ENCODE peak calls at places on chromosome 2, in seven cellular contexts. One of them, this sample, is unnamed.

GRCh38 chr2:172953970-172954852 is 121.4 kb upstream of the MAP3K20 start:
- DNase-seq in NCI-H2171 treated with DMSO at 0.1 percent for 48 hours: no peak
- DNase-seq in Daoy: no peak
- DNase-seq in epithelial cell of esophagus: peak; percentile 79
- DNase-seq in Calu3: no peak
- DNase-seq in LoVo: no peak
- DNase-seq in astrocyte of the spinal cord: no peak
- DNase-seq in this sample: no peak

GRCh38 chr2:219228026-219228744 is 1.3 kb downstream of the ATG9A start:
- DNase-seq in NCI-H2171 treated with DMSO at 0.1 percent for 48 hours: no peak
- DNase-seq in Daoy: no peak
- DNase-seq in epithelial cell of esophagus: peak; percentile 15
- DNase-seq in Calu3: no peak
- DNase-seq in LoVo: no peak
- DNase-seq in astrocyte of the spinal cord: no peak
- DNase-seq in this sample: no peak

GRCh38 chr2:227430644-227431043 is 41.3 kb upstream of the AGFG1 start:
- DNase-seq in NCI-H2171 treated with DMSO at 0.1 percent for 48 hours: no peak
- DNase-seq in Daoy: no peak
- DNase-seq in epithelial cell of esophagus: no peak
- DNase-seq in Calu3: no peak
- DNase-seq in LoVo: no peak
- DNase-seq in astrocyte of the spinal cord: no peak
- DNase-seq in this sample: no peak

GRCh38 chr2:224084266-224084892 is 45.3 kb upstream of the SERPINE2 start:
- DNase-seq in NCI-H2171 treated with DMSO at 0.1 percent for 48 hours: peak; percentile 3
- DNase-seq in Daoy: no peak
- DNase-seq in epithelial cell of esophagus: no peak
- DNase-seq in Calu3: no peak
- DNase-seq in LoVo: no peak
- DNase-seq in astrocyte of the spinal cord: no peak
- DNase-seq in this sample: no peak

GRCh38 chr2:10162586-10163497 is 40.3 kb downstream of the RRM2 start:
- DNase-seq in NCI-H2171 treated with DMSO at 0.1 percent for 48 hours: no peak
- DNase-seq in Daoy: no peak
- DNase-seq in epithelial cell of esophagus: no peak
- DNase-seq in Calu3: peak; percentile 23
- DNase-seq in LoVo: no peak
- DNase-seq in astrocyte of the spinal cord: no peak
- DNase-seq in this sample: peak; percentile 67

GRCh38 chr2:25402477-25402876 is 60.8 kb upstream of the DNMT3A start:
- DNase-seq in NCI-H2171 treated with DMSO at 0.1 percent for 48 hours: peak; percentile 27
- DNase-seq in Daoy: no peak
- DNase-seq in epithelial cell of esophagus: no peak
- DNase-seq in Calu3: no peak
- DNase-seq in LoVo: no peak
- DNase-seq in astrocyte of the spinal cord: no peak
- DNase-seq in this sample: no peak

GRCh38 chr2:48483506-48483905 is 46.4 kb upstream of the STON1 start:
- DNase-seq in NCI-H2171 treated with DMSO at 0.1 percent for 48 hours: no peak
- DNase-seq in Daoy: no peak
- DNase-seq in epithelial cell of esophagus: no peak
- DNase-seq in Calu3: no peak
- DNase-seq in LoVo: no peak
- DNase-seq in astrocyte of the spinal cord: peak; percentile 72
- DNase-seq in this sample: no peak

GRCh38 chr2:46876741-46877384 is 38.7 kb downstream of the MCFD2 start:
- DNase-seq in NCI-H2171 treated with DMSO at 0.1 percent for 48 hours: peak; percentile 68
- DNase-seq in Daoy: peak; percentile 60
- DNase-seq in epithelial cell of esophagus: peak; percentile 76
- DNase-seq in Calu3: peak; percentile 41
- DNase-seq in LoVo: peak; percentile 41
- DNase-seq in astrocyte of the spinal cord: peak; percentile 88
- DNase-seq in this sample: peak; percentile 77

GRCh38 chr2:25421289-25421688 is 79.6 kb upstream of the DNMT3A start:
- DNase-seq in NCI-H2171 treated with DMSO at 0.1 percent for 48 hours: no peak
- DNase-seq in Daoy: no peak
- DNase-seq in epithelial cell of esophagus: no peak
- DNase-seq in Calu3: no peak
- DNase-seq in LoVo: no peak
- DNase-seq in astrocyte of the spinal cord: no peak
- DNase-seq in this sample: no peak

GRCh38 chr2:178101321-178102079 is 10.7 kb upstream of the RBM45 start:
- DNase-seq in NCI-H2171 treated with DMSO at 0.1 percent for 48 hours: no peak
- DNase-seq in Daoy: peak; percentile 21
- DNase-seq in epithelial cell of esophagus: peak; percentile 30
- DNase-seq in Calu3: no peak
- DNase-seq in LoVo: no peak
- DNase-seq in astrocyte of the spinal cord: no peak
- DNase-seq in this sample: no peak

GRCh38 chr2:119246884-119247843 is 23.5 kb downstream of the STEAP3 start:
- DNase-seq in NCI-H2171 treated with DMSO at 0.1 percent for 48 hours: no peak
- DNase-seq in Daoy: no peak
- DNase-seq in epithelial cell of esophagus: no peak
- DNase-seq in Calu3: no peak
- DNase-seq in LoVo: no peak
- DNase-seq in astrocyte of the spinal cord: no peak
- DNase-seq in this sample: no peak

GRCh38 chr2:144430722-144431163 is 89.2 kb downstream of the ZEB2 start:
- DNase-seq in NCI-H2171 treated with DMSO at 0.1 percent for 48 hours: peak; percentile 47
- DNase-seq in Daoy: no peak
- DNase-seq in epithelial cell of esophagus: no peak
- DNase-seq in Calu3: no peak
- DNase-seq in LoVo: no peak
- DNase-seq in astrocyte of the spinal cord: peak; percentile 81
- DNase-seq in this sample: no peak

GRCh38 chr2:154452471-154452870 is 246.0 kb upstream of the KCNJ3 start:
- DNase-seq in NCI-H2171 treated with DMSO at 0.1 percent for 48 hours: no peak
- DNase-seq in Daoy: no peak
- DNase-seq in epithelial cell of esophagus: no peak
- DNase-seq in Calu3: no peak
- DNase-seq in LoVo: no peak
- DNase-seq in astrocyte of the spinal cord: no peak
- DNase-seq in this sample: no peak

GRCh38 chr2:147568109-147568508 is 276.7 kb upstream of the ACVR2A start:
- DNase-seq in NCI-H2171 treated with DMSO at 0.1 percent for 48 hours: no peak
- DNase-seq in Daoy: no peak
- DNase-seq in epithelial cell of esophagus: no peak
- DNase-seq in Calu3: no peak
- DNase-seq in LoVo: no peak
- DNase-seq in astrocyte of the spinal cord: no peak
- DNase-seq in this sample: no peak

GRCh38 chr2:120912101-120912985 is 176.7 kb downstream of the GLI2 start:
- DNase-seq in NCI-H2171 treated with DMSO at 0.1 percent for 48 hours: no peak
- DNase-seq in Daoy: no peak
- DNase-seq in epithelial cell of esophagus: no peak
- DNase-seq in Calu3: peak; percentile 69
- DNase-seq in LoVo: peak; percentile 92
- DNase-seq in astrocyte of the spinal cord: no peak
- DNase-seq in this sample: no peak